ENCODE peak calls at places on chromosomes 7 and 10, in five cellular contexts. E is erythroblast, B is upper lobe of right lung, R is NCI-H2081, O is testis. U is an unnamed sample.

GRCh38 chr10:68562666-68563522 is 2.8 kb downstream of the TET1 start:
- DNase-seq in R (peak), O (no peak), E (peak), B (no peak), U (no peak)

GRCh38 chr10:127984944-127985343 is 78.0 kb downstream of the PTPRE start:
- DNase-seq in R (no peak), O (no peak), B (peak), E (no peak), U (no peak)

GRCh38 chr10:37937864-37938263 is 38.6 kb downstream of the ZNF25 start:
- DNase-seq in O (no peak), R (no peak), E (no peak), B (no peak), U (no peak)

GRCh38 chr10:21624951-21625350 is 90.9 kb downstream of the MLLT10 start:
- DNase-seq in O (no peak), B (no peak), R (no peak), E (no peak), U (no peak)

GRCh38 chr10:25080880-25081581 is 64.6 kb downstream of the THNSL1 start:
- DNase-seq in O (peak), B (peak), E (peak), R (peak), U (peak)

GRCh38 chr7:101410743-101411476 is 48.2 kb downstream of the COL26A1 start:
- DNase-seq in O (peak), R (no peak), E (peak), B (no peak), U (peak)

GRCh38 chr7:14018751-14019150 is 29.3 kb upstream of the ETV1 start:
- DNase-seq in R (no peak), B (no peak), E (no peak), O (no peak), U (no peak)

GRCh38 chr10:130062976-130063375 is 47.7 kb downstream of the C10orf143 start:
- DNase-seq in B (no peak), E (no peak), O (no peak), R (no peak), U (no peak)

GRCh38 chr7:38863609-38864291 is 45.2 kb downstream of the VPS41 start:
- DNase-seq in O (no peak), R (peak), B (no peak), E (no peak), U (peak)

GRCh38 chr7:139850906-139851305 is 21.8 kb downstream of the TBXAS1 start:
- DNase-seq in R (no peak), O (no peak), E (no peak), B (no peak), U (no peak)

GRCh38 chr7:137399827-137400823 is 56.6 kb upstream of the PTN start:
- DNase-seq in R (no peak), B (no peak), E (no peak), O (no peak), U (peak)

GRCh38 chr10:74328388-74328787 is 177.4 kb downstream of the ADK start:
- DNase-seq in B (no peak), E (peak), R (no peak), O (no peak), U (no peak)

GRCh38 chr7:82226191-82226590 is 217.4 kb downstream of the CACNA2D1 start:
- DNase-seq in R (no peak), O (no peak), E (no peak), B (no peak), U (no peak)

GRCh38 chr7:63037242-63037641 is 961.4 kb upstream of the ZNF722 start:
- DNase-seq in R (no peak), E (no peak), O (no peak), B (no peak), U (no peak)

GRCh38 chr10:79401015-79401921 is 44.2 kb downstream of the ZCCHC24 start:
- DNase-seq in E (no peak), B (no peak), O (peak), R (no peak), U (peak)

GRCh38 chr10:72808001-72808400 is 85.5 kb upstream of the OIT3 start:
- DNase-seq in E (no peak), R (peak), B (no peak), O (no peak), U (no peak)

GRCh38 chr10:125102216-125102615 is 58.1 kb downstream of the CTBP2 start:
- DNase-seq in O (no peak), B (peak), E (no peak), R (no peak), U (no peak)

GRCh38 chr10:63421591-63421990 is 44.2 kb downstream of the JMJD1C start:
- DNase-seq in R (no peak), O (no peak), B (no peak), E (peak), U (no peak)

U was measured in thyroid gland.